ENCODE peak calls at places on chromosomes 4 and X, in six cellular contexts. K is WTC11; E is right cardiac atrium; Y is activated T-cell treated with anti-CD3 and anti-CD28 coated beads, Interleukin-2, amount 50 U/mL, for 4 hours; L is left cardiac atrium; M is left ventricle myocardium superior. A is an unnamed sample.

GRCh38 chr4:22688236-22688635 is 4.5 kb upstream of the GBA3 start:
- ATAC-seq in K (no peak), E (no peak), Y (no peak), L (no peak), M (no peak), A (no peak)

GRCh38 chrX:154731203-154731602 is 19.7 kb downstream of the GAB3 start:
- ATAC-seq in K (no peak), E (no peak), Y (no peak), L (no peak), M (no peak), A (no peak)

GRCh38 chr4:87354168-87355102 is 31.8 kb upstream of the HSD17B13 start:
- ATAC-seq in K (no peak), E (no peak), Y (no peak), L (no peak), M (no peak), A (no peak)

GRCh38 chr4:99636422-99636821 is 21.2 kb downstream of the C4orf54 start:
- ATAC-seq in K (no peak), E (no peak), Y (no peak), L (no peak), M (no peak), A (no peak)

GRCh38 chr4:143391895-143392294 is 55.2 kb downstream of the GAB1 start:
- ATAC-seq in K (no peak), E (no peak), Y (no peak), L (no peak), M (peak), A (no peak)

GRCh38 chrX:102154218-102154860 is 1.4 kb downstream of the BEX5 start:
- ATAC-seq in K (peak), E (no peak), Y (no peak), L (no peak), M (no peak), A (peak)

GRCh38 chrX:102712967-102713677 is 874 bp downstream of the GPRASP2 start:
- ATAC-seq in K (peak), E (peak), Y (peak), L (peak), M (peak), A (peak)

GRCh38 chr4:82260632-82261031 is 113.2 kb downstream of the HNRNPD start:
- ATAC-seq in K (no peak), E (no peak), Y (no peak), L (no peak), M (no peak), A (no peak)

GRCh38 chr4:101050088-101050835 is 297.1 kb downstream of the PPP3CA start:
- ATAC-seq in K (no peak), E (no peak), Y (peak), L (no peak), M (no peak), A (peak)

GRCh38 chrX:87808576-87809243 is 291.1 kb downstream of the KLHL4 start:
- ATAC-seq in K (no peak), E (no peak), Y (no peak), L (no peak), M (no peak), A (no peak)

GRCh38 chr4:124904723-124905390 is 192.3 kb upstream of the ANKRD50 start:
- ATAC-seq in K (no peak), E (peak), Y (no peak), L (no peak), M (peak), A (no peak)

GRCh38 chr4:68963389-68963788 is 11.8 kb upstream of the UGT2A3 start:
- ATAC-seq in K (peak), E (no peak), Y (no peak), L (no peak), M (no peak), A (no peak)

GRCh38 chr4:43564601-43565000 is 672.1 kb downstream of the GRXCR1 start:
- ATAC-seq in K (no peak), E (no peak), Y (no peak), L (no peak), M (no peak), A (no peak)

GRCh38 chrX:123219916-123220315 is 35.8 kb downstream of the GRIA3 start:
- ATAC-seq in K (peak), E (peak), Y (no peak), L (peak), M (peak), A (no peak)

A was measured in activated T-helper 17 cell treated with anti-CD3 and anti-CD28 coated beads, Interleukin-2, amount 50 U/mL, for 72 hours.